ENCODE peak calls at places on chromosomes 5 and 9, in five cellular contexts. Z, H, M, W and J are unnamed samples.

GRCh38 chr9:22337261-22337660 is 109.4 kb upstream of the DMRTA1 start:
- DNase-seq in W (no peak), Z (no peak), M (no peak), H (no peak), J (no peak)

GRCh38 chr5:38825494-38825893 is 20.3 kb upstream of the OSMR start:
- DNase-seq in W (no peak), Z (no peak), H (no peak), M (no peak), J (no peak)

GRCh38 chr5:38551020-38552017 is 5.1 kb downstream of the LIFR start:
- DNase-seq in W (no peak), Z (peak), M (peak), H (no peak), J (peak)

GRCh38 chr9:29697011-29697410 is 2123.7 kb upstream of the C9orf72 start:
- DNase-seq in Z (no peak), H (no peak), M (no peak), W (no peak), J (no peak)

GRCh38 chr9:101736723-101737122 is 1.7 kb downstream of the GRIN3A start:
- DNase-seq in W (no peak), M (no peak), Z (no peak), H (no peak), J (no peak)

GRCh38 chr9:102355982-102356381 is 617.5 kb upstream of the GRIN3A start:
- DNase-seq in Z (no peak), W (no peak), M (no peak), H (no peak), J (no peak)

GRCh38 chr9:137660144-137660543 is 41.3 kb downstream of the EHMT1 start:
- DNase-seq in H (no peak), M (no peak), Z (no peak), W (no peak), J (no peak)

GRCh38 chr9:2662496-2662895 is 40.9 kb downstream of the VLDLR start:
- DNase-seq in W (no peak), M (no peak), H (no peak), Z (no peak), J (no peak)

GRCh38 chr9:95305770-95306492 is 11.6 kb downstream of the FANCC start:
- DNase-seq in W (no peak), Z (no peak), M (peak), H (no peak), J (no peak)

GRCh38 chr5:148951612-148952011 is 111.2 kb downstream of the SH3TC2 start:
- DNase-seq in H (no peak), Z (no peak), M (no peak), W (no peak), J (no peak)

GRCh38 chr9:91643474-91644102 is 220.0 kb upstream of the NFIL3 start:
- DNase-seq in H (no peak), Z (no peak), W (no peak), M (no peak), J (no peak)

GRCh38 chr5:151257731-151258715 is 5.0 kb downstream of the GM2A start:
- DNase-seq in H (no peak), W (no peak), M (no peak), Z (peak), J (peak)

GRCh38 chr5:171667341-171668096 is 118.1 kb upstream of the SMIM23 start:
- DNase-seq in W (no peak), Z (no peak), M (peak), H (no peak), J (no peak)

GRCh38 chr9:107345327-107345726 is 62.2 kb downstream of the RAD23B start:
- DNase-seq in H (no peak), M (no peak), W (no peak), Z (no peak), J (no peak)

GRCh38 chr9:95406114-95406513 is 88.6 kb upstream of the FANCC start:
- DNase-seq in W (peak), M (no peak), H (no peak), Z (no peak), J (no peak)

GRCh38 chr5:89282038-89282831 is 399.3 kb upstream of the MEF2C start:
- DNase-seq in W (no peak), Z (no peak), M (peak), H (no peak), J (no peak)

GRCh38 chr5:119386945-119387344 is 31.1 kb downstream of the TNFAIP8 start:
- DNase-seq in M (peak), Z (no peak), W (no peak), H (no peak), J (no peak)

GRCh38 chr9:97501177-97501971 is at the start of gene TMOD1:
- DNase-seq in Z (peak), M (peak), H (peak), W (no peak), J (peak)

DNA sequence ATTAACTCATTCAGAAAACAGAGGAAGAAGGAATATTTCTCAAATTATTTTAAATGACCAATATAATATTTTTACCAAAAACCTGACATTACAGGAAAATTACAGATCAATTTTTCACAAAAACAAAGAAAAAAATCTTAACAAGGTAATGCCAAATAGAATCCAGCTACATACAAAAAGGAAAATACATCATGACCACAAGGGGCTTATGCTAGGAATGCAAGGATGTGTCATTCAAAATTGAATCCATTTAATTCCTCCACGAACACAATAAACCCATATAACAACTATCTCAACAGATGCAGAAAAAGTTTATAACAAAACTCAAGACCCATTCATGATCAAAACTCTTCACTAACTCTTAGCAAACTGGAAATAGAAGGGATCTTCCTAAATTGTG is 239.8 kb downstream of the EPB41L4A start:
- DNase-seq in W (no peak), Z (no peak), M (no peak), H (no peak), J (no peak)
- TF ChIP-seq CTCF in W (no peak), Z (no peak), M (no peak), H (no peak), J (no peak)

DNA sequence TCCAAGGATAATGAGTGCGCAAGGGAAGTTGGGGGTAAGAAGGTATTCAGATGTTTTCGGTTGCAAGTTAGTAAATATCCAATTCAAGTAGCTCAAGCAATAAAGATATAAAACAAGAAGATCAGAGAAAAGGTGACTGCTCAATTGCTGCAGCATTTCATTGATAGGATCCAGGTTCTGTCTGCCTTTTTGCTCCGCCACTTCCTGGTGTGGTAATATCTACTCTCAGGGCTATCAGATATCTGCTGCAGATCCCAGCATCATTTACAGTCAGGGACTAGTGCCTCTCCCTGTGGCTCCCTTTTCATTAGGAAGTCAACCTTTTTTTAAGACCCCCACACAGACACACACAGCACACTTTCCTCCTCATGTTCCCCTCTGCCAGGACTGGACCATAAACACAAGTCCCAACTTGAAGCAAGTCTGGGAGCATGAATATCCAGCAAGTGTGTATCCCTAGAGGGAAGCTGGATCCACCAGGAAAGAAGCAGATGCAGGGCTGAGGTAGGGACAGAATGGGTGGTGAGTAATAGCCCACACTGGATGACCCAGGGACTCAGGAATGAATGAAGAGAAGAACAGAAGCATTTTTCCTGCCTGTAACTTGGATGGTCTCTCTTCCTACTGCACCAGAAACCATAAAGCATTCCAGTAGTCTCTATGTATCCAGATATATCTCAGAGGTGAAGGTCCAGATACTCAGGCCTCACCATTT is 53.7 kb downstream of the ZNF622 start:
- DNase-seq in Z (no peak), H (no peak), M (no peak), W (no peak), J (no peak)
- TF ChIP-seq CTCF in Z (no peak), H (no peak), M (no peak), W (no peak), J (no peak)

GRCh38 chr9:88784960-88785359 is 206.3 kb upstream of the S1PR3 start:
- DNase-seq in W (no peak), H (no peak), Z (no peak), M (no peak), J (no peak)

GRCh38 chr9:88783613-88784230 is 207.5 kb upstream of the S1PR3 start:
- DNase-seq in Z (no peak), W (no peak), M (no peak), H (no peak), J (no peak)

GRCh38 chr9:88777498-88778312 is 213.6 kb upstream of the S1PR3 start:
- DNase-seq in H (no peak), W (no peak), Z (no peak), M (peak), J (no peak)

GRCh38 chr9:88782931-88783451 is 208.3 kb upstream of the S1PR3 start:
- DNase-seq in M (no peak), H (no peak), Z (no peak), W (no peak), J (no peak)

DNA sequence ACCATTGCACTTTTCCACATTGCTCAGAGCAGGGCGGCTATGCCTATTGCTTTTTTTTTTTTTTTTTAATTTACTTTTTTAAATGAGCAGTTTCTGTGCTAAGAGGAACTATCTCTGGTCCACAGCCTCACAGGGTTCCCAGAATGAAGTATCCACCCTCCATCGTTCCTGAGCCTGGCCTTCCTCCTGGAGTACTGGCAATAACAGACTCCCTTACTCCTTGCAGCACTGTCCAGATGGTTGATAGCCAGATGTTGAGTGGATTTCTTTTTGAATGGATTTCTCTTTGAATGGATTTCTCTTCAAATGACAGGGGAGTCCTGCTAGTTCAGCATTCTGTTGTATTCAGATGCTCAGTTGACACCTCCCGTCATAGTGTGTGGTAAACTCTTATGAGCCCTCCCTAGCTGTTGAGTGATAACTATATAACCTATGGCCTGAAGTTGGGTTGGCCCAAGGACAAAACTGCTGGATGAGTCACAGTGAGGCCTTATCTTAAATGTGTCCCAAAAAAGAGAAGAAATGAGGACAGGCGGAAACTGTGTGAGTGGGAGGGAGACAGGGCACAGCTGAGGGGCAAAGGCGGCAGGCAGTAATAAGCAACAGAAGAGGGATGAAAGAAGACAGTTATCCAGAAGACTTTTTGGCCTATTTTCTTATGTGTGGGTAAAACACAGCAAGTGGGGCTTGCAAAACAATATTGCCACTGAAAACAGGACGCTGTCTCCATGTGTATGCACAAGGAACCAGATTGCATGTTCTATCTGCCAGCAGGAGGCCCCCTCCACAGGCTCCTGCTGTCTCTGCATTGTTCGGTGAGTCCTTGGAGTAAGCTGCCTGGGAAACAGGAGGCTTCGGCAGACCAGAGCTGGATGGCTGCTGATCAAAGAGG is 209.5 kb upstream of the S1PR3 start:
- DNase-seq in M (peak), Z (no peak), H (no peak), W (no peak), J (no peak)
- TF ChIP-seq CTCF in M (peak), Z (no peak), H (no peak), W (no peak), J (no peak)

GRCh38 chr5:9514968-9515367 is 30.9 kb downstream of the SEMA5A start:
- DNase-seq in H (no peak), M (no peak), Z (no peak), W (no peak), J (no peak)

GRCh38 chr5:9519537-9519936 is 26.3 kb downstream of the SEMA5A start:
- DNase-seq in Z (peak), H (no peak), W (no peak), M (no peak), J (no peak)

GRCh38 chr5:9515451-9515850 is 30.4 kb downstream of the SEMA5A start:
- DNase-seq in H (no peak), M (no peak), W (no peak), Z (no peak), J (no peak)

GRCh38 chr5:9513825-9514224 is 32.0 kb downstream of the SEMA5A start:
- DNase-seq in M (no peak), Z (no peak), W (no peak), H (no peak), J (no peak)

GRCh38 chr5:9516591-9516990 is 29.3 kb downstream of the SEMA5A start:
- DNase-seq in Z (no peak), M (no peak), H (no peak), W (no peak), J (no peak)
- TF ChIP-seq CTCF in Z (no peak), M (no peak), H (no peak), W (no peak), J (no peak)

DNA sequence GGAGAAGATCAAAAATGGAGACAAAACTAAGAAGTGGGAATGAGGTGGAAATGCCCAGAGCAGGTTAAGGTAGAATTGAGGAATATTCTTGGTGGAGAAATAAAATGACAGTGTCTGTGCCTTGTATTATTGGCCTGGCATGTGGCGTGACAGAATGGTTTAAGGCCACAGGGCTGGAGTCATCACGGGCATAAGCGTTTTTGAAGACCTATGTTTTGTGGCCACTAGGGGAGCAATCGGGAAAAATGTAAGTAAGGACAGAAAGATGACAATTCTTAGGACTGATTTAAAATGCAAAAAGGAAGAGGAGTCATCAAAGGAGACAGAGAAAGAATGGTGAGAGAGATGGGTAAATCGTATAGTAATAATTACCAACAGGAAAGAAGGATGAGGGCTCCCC is 72.2 kb upstream of the EPB41L4A start:
- DNase-seq in H (no peak), Z (no peak), M (no peak), W (no peak), J (no peak)
- TF ChIP-seq CTCF in H (peak), Z (no peak), M (no peak), W (no peak), J (peak)